ENCODE peak calls at places on chromosome 5, in four cellular contexts. U, J, A and F are unnamed samples.

GRCh38 chr5:6601271-6601670 is 31.6 kb downstream of the NSUN2 start:
- DNase-seq in A (no peak), U (peak), J (no peak), F (peak)

GRCh38 chr5:177600458-177601018 is 606 bp downstream of the B4GALT7 start:
- DNase-seq in U (peak), A (peak), J (no peak), F (no peak)

GRCh38 chr5:113825143-113825542 is 311.6 kb downstream of the YTHDC2 start:
- DNase-seq in A (no peak), J (no peak), U (no peak), F (no peak)

GRCh38 chr5:1748845-1749244 is 50.8 kb downstream of the MRPL36 start:
- DNase-seq in U (no peak), A (peak), J (no peak), F (peak)

GRCh38 chr5:101306391-101307137 is 403.5 kb upstream of the ST8SIA4 start:
- DNase-seq in U (no peak), A (no peak), J (peak), F (no peak)

GRCh38 chr5:74589204-74590056 is 51.1 kb downstream of the ENC1 start:
- DNase-seq in U (no peak), J (no peak), A (no peak), F (no peak)

GRCh38 chr5:139402561-139403158 is 1.2 kb downstream of the SPATA24 start:
- DNase-seq in A (peak), J (peak), U (no peak), F (no peak)

GRCh38 chr5:102823441-102823874 is 68.4 kb downstream of the PAM start:
- DNase-seq in U (no peak), J (no peak), A (no peak), F (no peak)

GRCh38 chr5:91272858-91273257 is 110.3 kb downstream of the ARRDC3 start:
- DNase-seq in J (no peak), A (no peak), U (no peak), F (no peak)

GRCh38 chr5:147188200-147189108 is 46.4 kb upstream of the STK32A start:
- DNase-seq in A (peak), J (peak), U (peak), F (no peak)

GRCh38 chr5:170109059-170110031 is 3.6 kb downstream of the FOXI1 start:
- DNase-seq in U (no peak), A (peak), J (no peak), F (no peak)

GRCh38 chr5:127833999-127834953 is 131.1 kb downstream of the CCDC192 start:
- DNase-seq in A (peak), J (no peak), U (peak), F (no peak)

GRCh38 chr5:154713615-154714125 is 41.5 kb upstream of the LARP1 start:
- DNase-seq in U (no peak), J (no peak), A (no peak), F (no peak)

GRCh38 chr5:124395287-124395686 is 351.2 kb downstream of the ZNF608 start:
- DNase-seq in U (peak), J (no peak), A (no peak), F (peak)

GRCh38 chr5:78492650-78493049 is 132.2 kb downstream of the SCAMP1 start:
- DNase-seq in J (no peak), A (no peak), U (no peak), F (no peak)

GRCh38 chr5:111353035-111353434 is 128.9 kb downstream of the CAMK4 start:
- DNase-seq in A (no peak), J (no peak), U (no peak), F (no peak)

GRCh38 chr5:96146675-96147074 is 185.0 kb upstream of the ELL2 start:
- DNase-seq in U (no peak), J (peak), A (no peak), F (no peak)

GRCh38 chr5:89817841-89818240 is 591.7 kb downstream of the CETN3 start:
- DNase-seq in U (no peak), A (no peak), J (no peak), F (no peak)

GRCh38 chr5:68343421-68343826 is 127.9 kb downstream of the PIK3R1 start:
- DNase-seq in A (no peak), J (no peak), U (no peak), F (no peak)

GRCh38 chr5:137264573-137264972 is 234.6 kb downstream of the SPOCK1 start:
- DNase-seq in A (no peak), U (no peak), J (no peak), F (no peak)

GRCh38 chr5:119996128-119996527 is 366.8 kb downstream of the FAM170A start:
- DNase-seq in U (no peak), A (no peak), J (no peak), F (no peak)

GRCh38 chr5:142717582-142718215 is 31.8 kb upstream of the FGF1 start:
- DNase-seq in J (peak), U (peak), A (no peak), F (no peak)

GRCh38 chr5:66168226-66168625 is 24.1 kb downstream of the SREK1 start:
- DNase-seq in U (no peak), A (no peak), J (no peak), F (no peak)

GRCh38 chr5:62144395-62145022 is 161.5 kb upstream of the KIF2A start:
- DNase-seq in U (no peak), J (no peak), A (no peak), F (no peak)

GRCh38 chr5:153147891-153148623 is 342.4 kb upstream of the GRIA1 start:
- DNase-seq in U (peak), J (no peak), A (no peak), F (peak)

GRCh38 chr5:17305024-17305423 is 87.6 kb downstream of the BASP1 start:
- DNase-seq in J (peak), A (no peak), U (no peak), F (no peak)

GRCh38 chr5:142830241-142831018 is 60.3 kb downstream of the ARHGAP26 start:
- DNase-seq in J (no peak), U (no peak), A (no peak), F (no peak)

GRCh38 chr5:96628406-96628805 is 33.8 kb upstream of the CAST start:
- DNase-seq in J (no peak), A (no peak), U (no peak), F (no peak)

GRCh38 chr5:149464796-149465489 is 85.9 kb upstream of the IL17B start:
- DNase-seq in U (no peak), A (no peak), J (no peak), F (no peak)

GRCh38 chr5:175162036-175162435 is 281.9 kb downstream of the DRD1 start:
- DNase-seq in U (no peak), J (no peak), A (no peak), F (no peak)

GRCh38 chr5:144125163-144125726 is 45.2 kb downstream of the YIPF5 start:
- DNase-seq in J (no peak), A (no peak), U (no peak), F (no peak)

GRCh38 chr5:160457255-160457654 is 35.6 kb downstream of the PTTG1 start:
- DNase-seq in A (no peak), U (no peak), J (no peak), F (no peak)

GRCh38 chr5:169433221-169433651 is 132.3 kb upstream of the SLIT3 start:
- DNase-seq in A (no peak), U (no peak), J (no peak), F (no peak)

GRCh38 chr5:1801954-1802295 is 718 bp downstream of the NDUFS6 start:
- DNase-seq in J (no peak), A (no peak), U (no peak), F (no peak)